ENCODE peak calls at places on chromosomes 6 and 20, in four cellular contexts. M is H1, Y is NCI-H1105 treated with DMSO at 0.1 percent for 48 hours, F is DMS53. S is an unnamed sample.

GRCh38 chr6:11675610-11676009 is 103.0 kb downstream of the ADTRP start:
- DNase-seq in F (peak), Y (no peak), M (no peak), S (no peak)

GRCh38 chr6:122289721-122290501 is 109.5 kb upstream of the HSF2 start:
- DNase-seq in F (peak), M (no peak), Y (peak), S (no peak)

GRCh38 chr20:2093200-2093781 is 8.3 kb upstream of the STK35 start:
- DNase-seq in Y (peak), M (peak), F (peak), S (no peak)

GRCh38 chr20:11766961-11767360 is 150.7 kb upstream of the BTBD3 start:
- DNase-seq in M (no peak), Y (peak), F (peak), S (no peak)

GRCh38 chr6:11615214-11615602 is 77.7 kb downstream of the TMEM170B start:
- DNase-seq in M (no peak), F (no peak), Y (no peak), S (no peak)

GRCh38 chr6:142943746-142944125 is 1.2 kb downstream of the HIVEP2 start:
- DNase-seq in F (peak), Y (no peak), M (peak), S (peak)

GRCh38 chr6:101401792-101402617 is 8.5 kb downstream of the GRIK2 start:
- DNase-seq in Y (peak), F (peak), M (peak), S (no peak)

GRCh38 chr6:119280586-119281163 is 68.9 kb downstream of the MAN1A1 start:
- DNase-seq in M (no peak), F (no peak), Y (no peak), S (no peak)

GRCh38 chr6:165249808-165250207 is 59.6 kb downstream of the C6orf118 start:
- DNase-seq in F (no peak), M (no peak), Y (no peak), S (no peak)

GRCh38 chr20:36542019-36542488 is 735 bp downstream of the MYL9 start:
- DNase-seq in F (peak), M (peak), Y (no peak), S (no peak)

GRCh38 chr6:15077964-15078363 is 167.9 kb upstream of the JARID2 start:
- DNase-seq in Y (no peak), M (peak), F (no peak), S (no peak)

GRCh38 chr6:169035381-169036280 is 218.0 kb downstream of the THBS2 start:
- DNase-seq in M (no peak), F (no peak), Y (no peak), S (no peak)

GRCh38 chr6:70884074-70884983 is 72.5 kb downstream of the B3GAT2 start:
- DNase-seq in Y (peak), F (peak), M (peak), S (no peak)

GRCh38 chr20:51366155-51366886 is 176.2 kb downstream of the NFATC2 start:
- DNase-seq in M (no peak), F (no peak), Y (no peak), S (no peak)

GRCh38 chr6:29633532-29633901 is 534 bp upstream of the GABBR1 start:
- DNase-seq in M (no peak), F (peak), Y (peak), S (no peak)

GRCh38 chr20:3679749-3680700 is 1.8 kb downstream of the ADAM33 start:
- DNase-seq in F (no peak), Y (no peak), M (no peak), S (no peak)

GRCh38 chr6:161407581-161407980 is 133.7 kb upstream of the AGPAT4 start:
- DNase-seq in F (no peak), M (no peak), Y (no peak), S (no peak)

GRCh38 chr6:25942561-25943147 is 12.2 kb upstream of the SLC17A2 start:
- DNase-seq in Y (peak), M (no peak), F (peak), S (peak)

S was measured in GF-D8.